ENCODE peak calls at places on chromosomes 13 and 19, in four cellular contexts. P is right lobe of liver, I is heart left ventricle, W is breast epithelium. B is an unnamed sample.
A peak's percentile ranks its signal among the peaks of the same experiment; 100 is the strongest.

GRCh38 chr13:91399189-91400093 is 1.0 kb downstream of the GPC5 start:
- DNase-seq in P (no peak), W (no peak), I (no peak), B (no peak)

GRCh38 chr19:49058592-49058991 is 1.0 kb upstream of the CGB7 start:
- DNase-seq in I (no peak), P (no peak), W (peak; percentile 63), B (no peak)

GRCh38 chr19:43455321-43456113 is 9.9 kb downstream of the LYPD3 start:
- DNase-seq in P (no peak), I (no peak), W (no peak), B (no peak)

GRCh38 chr13:51778407-51778806 is 25.6 kb downstream of the DHRS12 start:
- DNase-seq in W (no peak), P (no peak), I (no peak), B (no peak)

GRCh38 chr13:30333601-30334000 is 26.2 kb upstream of the KATNAL1 start:
- DNase-seq in W (no peak), P (no peak), I (no peak), B (no peak)

GRCh38 chr13:48155850-48156249 is 60.9 kb upstream of the MED4 start:
- DNase-seq in W (no peak), P (no peak), I (no peak), B (no peak)

GRCh38 chr19:41430907-41431306 is 3.7 kb upstream of the B3GNT8 start:
- DNase-seq in W (no peak), P (no peak), I (no peak), B (no peak)

GRCh38 chr19:14413765-14414171 is 5.4 kb downstream of the DDX39A start:
- DNase-seq in W (no peak), P (no peak), I (no peak), B (no peak)

GRCh38 chr13:48304132-48304876 is 753 bp downstream of the RB1 start:
- DNase-seq in I (peak; percentile 51), W (peak; percentile 32), P (peak; percentile 55), B (peak; percentile 38)

GRCh38 chr19:54448037-54448773 is 794 bp upstream of the LENG8 start:
- DNase-seq in W (peak; percentile 44), P (peak; percentile 66), I (peak; percentile 74), B (peak; percentile 58)

GRCh38 chr19:48395499-48395898 is 2.0 kb downstream of the GRIN2D start:
- DNase-seq in I (no peak), W (no peak), P (no peak), B (no peak)

GRCh38 chr19:39515551-39516191 is 732 bp downstream of the SELENOV start:
- DNase-seq in I (no peak), W (no peak), P (no peak), B (no peak)

GRCh38 chr19:47479701-47480503 is 4.1 kb downstream of the KPTN start:
- DNase-seq in I (no peak), P (no peak), W (no peak), B (no peak)

GRCh38 chr13:76723551-76724232 is 162.5 kb downstream of the KCTD12 start:
- DNase-seq in P (no peak), I (peak; percentile 38), W (no peak), B (no peak)

GRCh38 chr13:31088826-31089420 is 72.8 kb downstream of the HSPH1 start:
- DNase-seq in W (no peak), P (no peak), I (no peak), B (no peak)

GRCh38 chr13:70905035-70905434 is 796.8 kb upstream of the KLHL1 start:
- DNase-seq in P (no peak), I (no peak), W (no peak), B (no peak)

GRCh38 chr13:56332671-56333070 is 808.0 kb upstream of the PRR20A start:
- DNase-seq in P (no peak), W (no peak), I (no peak), B (no peak)

GRCh38 chr13:45082964-45083363 is 37.3 kb upstream of the GTF2F2 start:
- DNase-seq in W (no peak), I (no peak), P (no peak), B (no peak)

GRCh38 chr13:47858678-47859050 is 142.4 kb downstream of the SUCLA2 start:
- DNase-seq in W (no peak), P (no peak), I (no peak), B (no peak)

GRCh38 chr13:65856464-65856863 is 1373.7 kb downstream of the PCDH9 start:
- DNase-seq in I (no peak), P (no peak), W (no peak), B (no peak)

GRCh38 chr19:30648321-30648720 is 276.1 kb downstream of the ZNF536 start:
- DNase-seq in I (no peak), W (no peak), P (no peak), B (no peak)

GRCh38 chr13:98775386-98775785 is 22.9 kb upstream of the SLC15A1 start:
- DNase-seq in W (no peak), P (no peak), I (no peak), B (no peak)

GRCh38 chr13:91398413-91399188 is at the start of gene GPC5:
- DNase-seq in W (peak; percentile 40), I (peak; percentile 59), P (peak; percentile 85), B (peak; percentile 67)

GRCh38 chr19:39157275-39157996 is 31.9 kb downstream of the PAK4 start:
- DNase-seq in P (no peak), I (no peak), W (no peak), B (no peak)

GRCh38 chr13:71303144-71303543 is 563.9 kb downstream of the DACH1 start:
- DNase-seq in I (no peak), W (no peak), P (no peak), B (no peak)

GRCh38 chr19:40422428-40423226 is 3.2 kb downstream of the SERTAD1 start:
- DNase-seq in P (no peak), I (no peak), W (no peak), B (no peak)

GRCh38 chr13:91247768-91248167 is 99.7 kb upstream of the MIR17HG start:
- DNase-seq in W (no peak), I (no peak), P (no peak), B (no peak)

DNA sequence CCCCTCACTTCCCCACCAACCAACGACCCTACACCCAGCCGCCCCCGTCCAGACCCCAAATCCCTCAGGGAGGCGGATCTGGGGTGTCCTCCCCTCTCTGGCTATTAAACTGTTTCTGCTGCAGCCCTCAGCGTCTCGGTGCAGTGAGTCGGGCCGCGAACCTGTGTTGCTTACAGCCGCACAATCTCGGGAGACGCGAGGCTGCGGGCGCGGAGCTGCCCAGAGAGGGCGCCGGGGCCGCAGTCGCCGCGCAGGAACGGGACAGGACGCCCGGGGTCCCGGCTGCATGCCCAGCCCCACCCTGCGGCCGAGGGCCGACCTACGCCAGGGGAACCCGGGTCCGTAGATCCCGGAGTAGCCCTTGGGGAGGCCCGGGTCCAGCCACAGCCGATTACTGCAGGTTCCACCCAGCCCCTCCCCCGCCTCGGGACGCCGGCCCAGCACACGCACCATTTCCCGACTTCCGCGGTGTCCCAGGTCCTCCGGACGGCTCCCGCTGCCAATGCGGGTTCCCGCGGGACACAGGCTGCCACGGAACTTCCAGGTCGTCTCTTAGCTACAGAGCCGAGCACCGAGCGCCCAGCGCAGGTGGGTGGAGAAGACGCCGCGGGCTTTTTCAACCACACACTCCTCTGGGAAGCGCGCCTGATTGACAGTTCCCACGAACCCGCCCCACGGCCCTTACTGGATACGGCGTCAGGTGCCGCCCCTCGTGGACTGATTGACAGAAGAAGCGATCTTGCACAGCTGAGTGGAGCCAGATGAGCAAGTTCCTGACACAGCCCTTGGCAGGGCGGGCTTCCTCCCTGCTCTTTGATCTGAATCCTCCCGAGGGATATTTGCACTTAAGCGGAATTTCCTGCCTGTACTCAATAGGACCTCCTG is at the start of gene ZNF799:
- DNase-seq in P (peak; percentile 99), W (peak; percentile 96), I (peak; percentile 98), B (peak; percentile 96)
- TF ChIP-seq POLR2A in P (peak; percentile 75), W (no peak), I (no peak), B (peak; percentile 60)

GRCh38 chr13:27853345-27853744 is 61.1 kb downstream of the GSX1 start:
- DNase-seq in I (no peak), P (no peak), W (no peak), B (no peak)
- H3K9me3 ChIP-seq in I (no peaks in the 10 kb centered on the region), P (no peaks in the 10 kb centered on the region), W (no peaks in the 10 kb centered on the region), B (no peaks in the 10 kb centered on the region)

GRCh38 chr13:34174671-34175145 is 356.8 kb downstream of the RFC3 start:
- DNase-seq in W (no peak), I (no peak), P (no peak), B (no peak)

GRCh38 chr13:34176636-34177035 is 358.7 kb downstream of the RFC3 start:
- DNase-seq in W (no peak), I (no peak), P (no peak), B (no peak)

GRCh38 chr13:34166406-34166805 is 348.5 kb downstream of the RFC3 start:
- DNase-seq in P (no peak), I (no peak), W (no peak), B (no peak)

GRCh38 chr13:34172048-34172447 is 354.1 kb downstream of the RFC3 start:
- DNase-seq in I (no peak), W (no peak), P (no peak), B (no peak)
- H3K27ac ChIP-seq in I (no peak overlapping the region), W (no peak overlapping the region), P (no peak overlapping the region), B (no peak overlapping the region)

GRCh38 chr13:26213345-26213744 is 8.8 kb downstream of the RNF6 start:
- DNase-seq in P (no peak), W (no peak), I (no peak), B (no peak)

GRCh38 chr13:26208292-26208691 is 13.8 kb downstream of the RNF6 start:
- DNase-seq in P (no peak), W (no peak), I (no peak), B (no peak)

GRCh38 chr13:26216042-26216441 is 6.1 kb downstream of the RNF6 start:
- DNase-seq in P (no peak), W (no peak), I (no peak), B (no peak)

GRCh38 chr13:26219726-26220125 is 2.4 kb downstream of the RNF6 start:
- DNase-seq in W (no peak), I (no peak), P (no peak), B (no peak)

DNA sequence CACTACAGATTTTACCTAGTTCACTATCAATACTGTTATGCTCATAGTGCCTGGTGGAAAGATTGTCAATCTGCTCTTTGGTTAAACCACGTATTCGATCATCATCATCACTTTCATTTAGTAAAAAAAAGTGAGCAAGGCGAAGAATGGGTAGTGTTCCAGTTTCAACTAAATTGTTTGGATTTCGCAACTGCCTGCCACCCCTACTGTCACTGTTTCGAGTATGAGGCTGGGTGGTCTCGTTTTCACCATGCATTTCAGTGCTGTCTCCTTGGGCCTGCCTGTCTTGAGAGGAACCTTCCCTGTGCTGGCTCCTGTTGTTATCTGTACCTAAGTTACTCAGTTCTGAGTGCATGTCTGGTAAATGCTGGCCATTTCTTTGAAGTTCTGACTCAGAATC is 8.1 kb downstream of the RNF6 start:
- DNase-seq in P (no peak), I (no peak), W (no peak), B (no peak)
- TF ChIP-seq POLR2A in P (no peak), I (no peak), W (no peak), B (no peak)

DNA sequence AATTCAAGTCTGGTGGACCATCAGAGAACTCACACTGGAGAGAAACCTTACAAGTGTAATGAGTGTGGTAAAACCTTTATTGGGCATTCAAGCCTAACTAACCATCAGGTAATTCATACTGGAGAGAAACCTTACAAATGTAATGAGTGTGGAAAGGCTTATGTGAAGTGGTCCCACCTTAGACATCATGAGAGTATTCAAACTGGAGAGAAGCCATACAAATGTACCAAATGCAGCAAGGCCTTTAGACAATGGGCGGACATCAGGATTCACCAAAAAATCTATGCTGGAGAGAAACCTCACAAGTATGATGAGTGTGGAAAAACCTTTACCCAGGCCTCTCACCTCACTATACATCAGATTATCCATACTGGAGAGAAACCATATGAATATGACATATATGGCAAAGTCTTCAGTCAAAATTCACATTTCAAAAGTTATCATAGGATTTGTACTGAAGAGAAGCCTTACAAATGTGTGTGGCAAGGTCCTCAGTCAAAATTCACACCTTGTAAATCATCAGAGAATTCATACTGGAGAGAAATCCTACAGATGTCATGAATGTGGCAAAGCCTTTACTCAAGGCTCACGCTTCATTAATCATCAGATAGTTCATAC is 19.7 kb upstream of the ZNF665 start:
- DNase-seq in P (no peak), I (no peak), W (no peak), B (no peak)
- H3K9me3 ChIP-seq in P (peaks cover 51% of the 10 kb centered on the region), I (peaks cover 100% of the 10 kb centered on the region), W (peaks cover 100% of the 10 kb centered on the region), B (peaks cover 94% of the 10 kb centered on the region)

B was measured in uterus.